ENCODE peak calls at places on chromosomes 7 and 10, in four cellular contexts. Q, R, B and X are unnamed samples.

GRCh38 chr10:131586958-131587357 is 275.4 kb upstream of the TCERG1L start:
- DNase-seq in Q (no peak), B (no peak), R (no peak), X (no peak)

GRCh38 chr10:132648871-132649528 is 111.4 kb downstream of the INPP5A start:
- DNase-seq in Q (no peak), B (peak), R (no peak), X (no peak)

GRCh38 chr7:24756989-24757798 is at the start of gene GSDME:
- DNase-seq in B (peak), R (peak), Q (peak), X (no peak)

GRCh38 chr10:61164458-61165160 is 220.6 kb upstream of the RHOBTB1 start:
- DNase-seq in Q (peak), R (no peak), B (peak), X (no peak)

GRCh38 chr7:1956611-1957470 is 275.9 kb downstream of the MAD1L1 start:
- DNase-seq in B (no peak), R (no peak), Q (no peak), X (no peak)

GRCh38 chr10:101310528-101311439 is 43.2 kb upstream of the BTRC start:
- DNase-seq in R (peak), B (no peak), Q (peak), X (no peak)

GRCh38 chr10:4656576-4657194 is 169.3 kb upstream of the AKR1E2 start:
- DNase-seq in R (peak), B (peak), Q (peak), X (peak)

GRCh38 chr7:32075612-32076011 is 5.4 kb upstream of the PDE1C start:
- DNase-seq in B (no peak), R (no peak), Q (no peak), X (no peak)

GRCh38 chr10:42177077-42177792 is 461.1 kb downstream of the ZNF33B start:
- DNase-seq in B (no peak), Q (no peak), R (no peak), X (no peak)

GRCh38 chr7:157581740-157582139 is 244.9 kb downstream of the DNAJB6 start:
- DNase-seq in R (no peak), B (no peak), Q (no peak), X (no peak)

GRCh38 chr7:75662579-75663301 is 76.0 kb downstream of the HIP1 start:
- DNase-seq in Q (no peak), B (no peak), R (no peak), X (no peak)

GRCh38 chr10:93352638-93353383 is 129.3 kb downstream of the MYOF start:
- DNase-seq in R (no peak), B (peak), Q (no peak), X (no peak)

GRCh38 chr10:131874991-131875451 is 25.8 kb upstream of the PPP2R2D start:
- DNase-seq in B (peak), Q (peak), R (peak), X (no peak)

GRCh38 chr10:112986791-112987190 is 36.7 kb downstream of the TCF7L2 start:
- DNase-seq in Q (no peak), R (no peak), B (no peak), X (no peak)

GRCh38 chr10:95513941-95514392 is 47.2 kb downstream of the SORBS1 start:
- DNase-seq in R (no peak), B (no peak), Q (peak), X (no peak)

GRCh38 chr7:131234719-131235488 is 92.8 kb upstream of the MKLN1 start:
- DNase-seq in R (no peak), B (no peak), Q (no peak), X (no peak)

GRCh38 chr10:20956843-20957242 is 59.7 kb upstream of the NEBL start:
- DNase-seq in B (no peak), R (no peak), Q (no peak), X (no peak)

GRCh38 chr10:34148258-34148657 is 666.8 kb downstream of the PARD3 start:
- DNase-seq in Q (no peak), R (no peak), B (no peak), X (no peak)

GRCh38 chr10:47187592-47187991 is 112.4 kb upstream of the GDF10 start:
- DNase-seq in B (no peak), Q (no peak), R (no peak), X (no peak)

GRCh38 chr7:36639826-36640225 is 84.5 kb downstream of the AOAH start:
- DNase-seq in B (no peak), Q (no peak), R (no peak), X (no peak)

GRCh38 chr7:36640682-36641081 is 83.6 kb downstream of the AOAH start:
- DNase-seq in R (no peak), Q (no peak), B (no peak), X (no peak)

GRCh38 chr7:36637417-36637816 is 86.9 kb downstream of the AOAH start:
- DNase-seq in R (no peak), Q (no peak), B (no peak), X (no peak)

GRCh38 chr7:36638586-36639265 is 85.6 kb downstream of the AOAH start:
- DNase-seq in B (no peak), Q (no peak), R (no peak), X (no peak)

DNA sequence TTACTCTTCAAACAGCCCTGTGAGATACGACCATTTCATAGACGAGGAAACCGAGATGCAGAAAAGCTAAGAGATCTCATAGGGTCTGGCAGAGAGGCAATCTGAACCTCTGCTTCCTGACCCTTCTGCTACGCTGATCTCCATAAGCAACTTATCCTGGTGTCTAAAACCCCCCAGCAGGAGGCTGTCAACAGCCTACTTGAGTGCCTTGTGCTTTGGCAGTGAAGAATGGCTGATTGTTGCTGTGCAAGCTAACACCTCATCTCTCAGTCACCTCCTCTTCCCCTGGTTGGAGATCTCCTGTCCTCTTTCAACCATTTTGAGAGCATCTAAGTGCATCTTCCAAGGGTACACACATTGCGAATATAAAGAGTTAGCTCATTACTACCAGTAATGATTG is 86.2 kb downstream of the AOAH start:
- DNase-seq in Q (no peak), B (no peak), R (no peak), X (no peak)
- TF ChIP-seq CTCF in Q (no peak), B (no peak), R (no peak), X (no peak)

GRCh38 chr7:87220026-87220733 is 648 bp upstream of the TMEM243 start:
- DNase-seq in B (peak), Q (peak), R (peak), X (peak)
- TF ChIP-seq CTCF in B (no peak), Q (no peak), R (no peak), X (peak)

DNA sequence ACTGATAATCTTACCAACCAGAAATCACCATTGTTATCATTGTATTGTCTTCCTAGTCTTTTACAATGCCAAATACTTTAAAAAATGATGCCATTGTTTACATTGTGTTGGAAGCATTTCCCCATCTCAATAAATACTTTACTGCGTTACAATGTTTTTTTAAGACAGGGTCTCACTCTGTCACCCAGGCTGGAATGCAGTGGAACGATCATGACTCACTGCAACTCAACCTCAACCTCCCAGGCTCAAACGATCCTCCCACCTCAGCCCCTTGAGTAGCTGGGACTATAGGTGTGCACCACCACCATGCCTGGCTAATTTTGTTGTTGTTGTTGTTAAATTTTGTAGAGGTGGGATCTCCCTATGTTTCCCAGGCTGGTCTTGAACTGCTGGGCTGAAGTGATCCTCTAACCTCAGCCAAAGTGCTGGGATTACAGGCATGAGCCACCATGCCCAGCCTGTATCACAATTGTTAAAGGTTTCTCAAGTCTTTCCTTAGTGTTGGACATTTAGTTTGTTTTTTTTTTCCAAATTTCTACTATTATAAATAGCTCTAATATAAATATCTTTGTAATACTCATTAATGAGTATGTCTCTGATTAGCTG is 13.5 kb downstream of the LRMDA start:
- DNase-seq in R (no peak), B (no peak), Q (no peak), X (no peak)
- TF ChIP-seq CTCF in R (no peak), B (no peak), Q (no peak), X (no peak)

GRCh38 chr7:27141591-27142561 is 1.6 kb downstream of the HOXA5 start:
- DNase-seq in Q (no peak), R (no peak), B (peak), X (no peak)
- TF ChIP-seq CTCF in Q (no peak), R (peak), B (no peak), X (no peak)

DNA sequence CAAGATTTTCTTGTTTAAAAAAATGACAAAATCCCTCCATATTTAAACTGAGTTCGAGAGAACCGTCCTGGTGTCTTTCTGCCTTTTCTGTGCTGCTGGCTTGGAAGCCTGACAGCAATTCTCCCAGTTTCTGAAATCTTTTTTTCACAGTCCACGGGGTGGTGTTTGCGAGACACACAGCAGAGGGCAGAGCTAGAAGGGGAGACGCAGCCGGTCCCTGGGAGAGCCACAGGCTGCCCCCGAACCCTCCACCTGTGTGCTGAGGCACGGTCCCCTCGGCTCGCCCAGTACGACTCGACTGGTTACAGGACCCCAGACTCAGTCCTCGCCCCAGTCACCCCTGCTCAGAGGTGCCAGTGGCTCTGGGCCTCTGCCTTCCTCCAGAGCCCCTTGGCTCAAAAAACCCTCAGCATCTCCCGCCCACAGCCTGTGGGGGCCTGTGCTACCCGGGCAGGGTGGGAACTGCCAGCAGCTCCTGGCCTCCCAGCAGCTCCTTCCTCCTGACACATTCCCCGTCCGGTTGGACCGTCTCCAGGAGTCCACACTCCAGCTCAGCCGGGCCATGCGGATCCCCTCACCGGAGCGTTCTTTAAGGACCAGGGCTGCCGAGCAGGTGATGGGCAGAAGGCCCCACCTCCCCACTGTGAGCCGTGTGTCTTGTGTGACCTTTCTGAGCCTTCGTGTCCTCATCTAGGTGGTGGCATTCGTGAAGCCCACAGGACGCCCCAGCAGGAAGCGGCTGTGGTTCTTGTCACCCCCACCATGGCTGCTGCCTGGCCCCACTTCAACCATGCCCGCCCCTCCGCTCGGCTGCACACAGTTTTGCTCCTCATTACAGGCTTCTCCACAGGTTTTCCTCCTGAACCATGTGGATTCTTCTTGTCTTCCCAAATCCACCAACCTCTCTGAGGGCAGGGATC is 52.3 kb upstream of the EN2 start:
- DNase-seq in Q (no peak), B (no peak), R (no peak), X (peak)
- TF ChIP-seq CTCF in Q (no peak), B (no peak), R (no peak), X (no peak)

GRCh38 chr7:80565554-80565953 is 53.7 kb upstream of the GNAT3 start:
- DNase-seq in R (no peak), Q (no peak), B (no peak), X (no peak)
- TF ChIP-seq CTCF in R (no peak), Q (no peak), B (no peak), X (no peak)

GRCh38 chr7:129825005-129825553 is 127.7 kb downstream of the UBE2H start:
- DNase-seq in B (peak), R (peak), Q (peak), X (no peak)
- TF ChIP-seq CTCF in B (peak), R (peak), Q (no peak), X (no peak)